ENCODE peak calls at places on chromosomes 4 and X, in four cellular contexts. Z is NCI-H1694 treated with DMSO at 0.1 percent for 48 hours; P is occipital lobe; C is stimulated activated naive CD8-positive, alpha-beta T cell treated with anti-CD3 and anti-CD28 coated beads, Interleukin-15, amount 100 ng/mL, for 72 hours. E is an unnamed sample.
A peak's percentile ranks its signal among the peaks of the same experiment; 100 is the strongest.

GRCh38 chr4:80393246-80393969 is 57.9 kb downstream of the CFAP299 start:
- DNase-seq in Z (no peak), P (no peak), C (peak; percentile 27), E (no peak)

GRCh38 chrX:115553171-115553570 is 7.8 kb upstream of the PLS3 start:
- DNase-seq in Z (no peak), P (no peak), C (no peak), E (no peak)

GRCh38 chr4:7204656-7205387 is 12.5 kb downstream of the SORCS2 start:
- DNase-seq in Z (no peak), P (no peak), C (no peak), E (no peak)

GRCh38 chrX:47577424-47577823 is 4.8 kb upstream of the TIMP1 start:
- DNase-seq in Z (no peak), P (no peak), C (no peak), E (no peak)

GRCh38 chr4:112214397-112215264 is 17.0 kb upstream of the AP1AR start:
- DNase-seq in Z (peak; percentile 6), P (no peak), C (no peak), E (no peak)

GRCh38 chrX:1661048-1661921 is 46.4 kb downstream of the ASMT start:
- DNase-seq in Z (no peak), P (no peak), C (peak; percentile 97), E (no peak)

GRCh38 chr4:123941306-123941705 is 544.7 kb downstream of the SPRY1 start:
- DNase-seq in Z (no peak), P (no peak), C (no peak), E (no peak)

GRCh38 chrX:103792916-103793540 is 16.4 kb downstream of the PLP1 start:
- DNase-seq in Z (no peak), P (no peak), C (no peak), E (no peak)

GRCh38 chr4:127732623-127733199 is 2.5 kb downstream of the SLC25A31 start:
- DNase-seq in Z (peak; percentile 55), P (no peak), C (no peak), E (no peak)

GRCh38 chr4:650951-651883 is 22.9 kb downstream of the ATP5ME start:
- DNase-seq in Z (no peak), P (peak; percentile 42), C (no peak), E (no peak)

GRCh38 chr4:89213382-89213701 is 94.3 kb downstream of the GPRIN3 start:
- DNase-seq in Z (no peak), P (no peak), C (no peak), E (no peak)

GRCh38 chr4:152304220-152304619 is 231.7 kb downstream of the FBXW7 start:
- DNase-seq in Z (no peak), P (no peak), C (no peak), E (no peak)

GRCh38 chr4:188941524-188942109 is 802.4 kb downstream of the TRIML1 start:
- DNase-seq in Z (no peak), P (no peak), C (no peak), E (no peak)